ENCODE peak calls at places on chromosomes 12 and 14, in five cellular contexts. Y, P, R, L and I are unnamed samples.

GRCh38 chr12:47818701-47819543 is 781 bp downstream of the HDAC7 start:
- DNase-seq in P (peak), Y (peak), L (no peak), R (peak), I (peak)

GRCh38 chr14:42323426-42323825 is 716.8 kb downstream of the LRFN5 start:
- DNase-seq in P (no peak), Y (no peak), L (no peak), R (no peak), I (no peak)

GRCh38 chr14:102020058-102020971 is 55.9 kb downstream of the DYNC1H1 start:
- DNase-seq in L (no peak), P (no peak), R (no peak), Y (no peak), I (peak)

GRCh38 chr12:88782357-88782756 is 202.1 kb upstream of the KITLG start:
- DNase-seq in Y (no peak), P (no peak), R (no peak), L (no peak), I (no peak)

GRCh38 chr12:108332791-108333382 is 6.2 kb downstream of the CMKLR1 start:
- DNase-seq in P (no peak), Y (no peak), R (no peak), L (no peak), I (no peak)

GRCh38 chr14:101870273-101870939 is 94.0 kb upstream of the DYNC1H1 start:
- DNase-seq in P (no peak), L (no peak), R (no peak), Y (no peak), I (no peak)

GRCh38 chr14:34935552-34935951 is 47.2 kb upstream of the SRP54 start:
- DNase-seq in R (no peak), P (no peak), L (no peak), Y (no peak), I (no peak)

GRCh38 chr12:4958697-4959375 is 49.1 kb downstream of the KCNA1 start:
- DNase-seq in Y (no peak), R (no peak), L (no peak), P (no peak), I (no peak)

GRCh38 chr12:130613831-130614230 is 102.3 kb downstream of the RIMBP2 start:
- DNase-seq in P (no peak), L (no peak), Y (no peak), R (no peak), I (no peak)

GRCh38 chr14:91246051-91246852 is 1.7 kb upstream of the GPR68 start:
- DNase-seq in R (no peak), L (no peak), P (no peak), Y (no peak), I (no peak)

GRCh38 chr14:79659995-79660975 is 551.0 kb downstream of the DIO2 start:
- DNase-seq in L (no peak), P (no peak), R (no peak), Y (no peak), I (no peak)

GRCh38 chr12:111677186-111677585 is 8.6 kb downstream of the BRAP start:
- DNase-seq in R (no peak), L (no peak), Y (no peak), P (no peak), I (no peak)